ENCODE peak calls at places on chromosome 17, in seven cellular contexts. One of them, this sample, is unnamed.

GRCh38 chr17:77456271-77456950 is 315.6 kb downstream of the SEC14L1 start:
- DNase-seq in transverse colon: peak
- DNase-seq in HepG2: no peak
- DNase-seq in sigmoid colon: no peak
- DNase-seq in suprapubic skin: no peak
- DNase-seq in H1: no peak
- DNase-seq in GM12878: no peak
- DNase-seq in this sample: no peak

GRCh38 chr17:494601-495195 is 142.1 kb upstream of the RPH3AL start:
- DNase-seq in GM12878: no peak
- DNase-seq in sigmoid colon: no peak
- DNase-seq in HepG2: no peak
- DNase-seq in transverse colon: no peak
- DNase-seq in H1: no peak
- DNase-seq in suprapubic skin: no peak
- DNase-seq in this sample: no peak

GRCh38 chr17:45640141-45640850 is 143.8 kb upstream of the CRHR1 start:
- DNase-seq in transverse colon: peak
- DNase-seq in GM12878: peak
- DNase-seq in HepG2: peak
- DNase-seq in suprapubic skin: no peak
- DNase-seq in sigmoid colon: peak
- DNase-seq in H1: peak
- DNase-seq in this sample: peak

GRCh38 chr17:9676742-9677387 is 31.5 kb downstream of the USP43 start:
- DNase-seq in GM12878: peak
- DNase-seq in transverse colon: no peak
- DNase-seq in HepG2: peak
- DNase-seq in suprapubic skin: no peak
- DNase-seq in H1: no peak
- DNase-seq in sigmoid colon: no peak
- DNase-seq in this sample: no peak

GRCh38 chr17:80948961-80949450 is 42.6 kb upstream of the CHMP6 start:
- DNase-seq in HepG2: no peak
- DNase-seq in sigmoid colon: peak
- DNase-seq in GM12878: no peak
- DNase-seq in transverse colon: no peak
- DNase-seq in H1: no peak
- DNase-seq in suprapubic skin: no peak
- DNase-seq in this sample: no peak

GRCh38 chr17:80187090-80187489 is 17.3 kb downstream of the CARD14 start:
- DNase-seq in GM12878: no peak
- DNase-seq in H1: no peak
- DNase-seq in transverse colon: no peak
- DNase-seq in HepG2: no peak
- DNase-seq in suprapubic skin: no peak
- DNase-seq in sigmoid colon: no peak
- DNase-seq in this sample: no peak

GRCh38 chr17:79465011-79466006 is 145.5 kb downstream of the RBFOX3 start:
- DNase-seq in GM12878: no peak
- DNase-seq in suprapubic skin: no peak
- DNase-seq in HepG2: no peak
- DNase-seq in H1: no peak
- DNase-seq in sigmoid colon: no peak
- DNase-seq in transverse colon: no peak
- DNase-seq in this sample: no peak

GRCh38 chr17:9987779-9988585 is 82.9 kb upstream of the RCVRN start:
- DNase-seq in sigmoid colon: no peak
- DNase-seq in transverse colon: peak
- DNase-seq in GM12878: no peak
- DNase-seq in H1: no peak
- DNase-seq in suprapubic skin: no peak
- DNase-seq in HepG2: peak
- DNase-seq in this sample: no peak

GRCh38 chr17:74728702-74729075 is 8.4 kb upstream of the RAB37 start:
- DNase-seq in H1: no peak
- DNase-seq in transverse colon: no peak
- DNase-seq in HepG2: no peak
- DNase-seq in suprapubic skin: no peak
- DNase-seq in sigmoid colon: no peak
- DNase-seq in GM12878: no peak
- DNase-seq in this sample: no peak
- TF ChIP-seq EP300 in H1: no peak
- TF ChIP-seq EP300 in transverse colon: no peak
- TF ChIP-seq EP300 in HepG2: no peak
- TF ChIP-seq EP300 in suprapubic skin: no peak
- TF ChIP-seq EP300 in sigmoid colon: no peak
- TF ChIP-seq EP300 in GM12878: no peak
- TF ChIP-seq EP300 in this sample: no peak

GRCh38 chr17:17358060-17358751 is 55.0 kb downstream of the NT5M start:
- DNase-seq in HepG2: no peak
- DNase-seq in suprapubic skin: peak
- DNase-seq in GM12878: no peak
- DNase-seq in H1: no peak
- DNase-seq in transverse colon: no peak
- DNase-seq in sigmoid colon: no peak
- DNase-seq in this sample: no peak
- TF ChIP-seq POLR2AphosphoS5 in HepG2: no peak
- TF ChIP-seq POLR2AphosphoS5 in suprapubic skin: no peak
- TF ChIP-seq POLR2AphosphoS5 in GM12878: no peak
- TF ChIP-seq POLR2AphosphoS5 in H1: no peak
- TF ChIP-seq POLR2AphosphoS5 in transverse colon: no peak
- TF ChIP-seq POLR2AphosphoS5 in sigmoid colon: no peak
- TF ChIP-seq POLR2AphosphoS5 in this sample: no peak

GRCh38 chr17:68603027-68603426 is 1.9 kb upstream of the FAM20A start:
- DNase-seq in H1: no peak
- DNase-seq in suprapubic skin: no peak
- DNase-seq in sigmoid colon: no peak
- DNase-seq in GM12878: no peak
- DNase-seq in transverse colon: no peak
- DNase-seq in HepG2: no peak
- DNase-seq in this sample: no peak
- TF ChIP-seq EP300 in H1: no peak
- TF ChIP-seq EP300 in suprapubic skin: no peak
- TF ChIP-seq EP300 in sigmoid colon: peak
- TF ChIP-seq EP300 in GM12878: no peak
- TF ChIP-seq EP300 in transverse colon: no peak
- TF ChIP-seq EP300 in HepG2: no peak
- TF ChIP-seq EP300 in this sample: no peak

DNA sequence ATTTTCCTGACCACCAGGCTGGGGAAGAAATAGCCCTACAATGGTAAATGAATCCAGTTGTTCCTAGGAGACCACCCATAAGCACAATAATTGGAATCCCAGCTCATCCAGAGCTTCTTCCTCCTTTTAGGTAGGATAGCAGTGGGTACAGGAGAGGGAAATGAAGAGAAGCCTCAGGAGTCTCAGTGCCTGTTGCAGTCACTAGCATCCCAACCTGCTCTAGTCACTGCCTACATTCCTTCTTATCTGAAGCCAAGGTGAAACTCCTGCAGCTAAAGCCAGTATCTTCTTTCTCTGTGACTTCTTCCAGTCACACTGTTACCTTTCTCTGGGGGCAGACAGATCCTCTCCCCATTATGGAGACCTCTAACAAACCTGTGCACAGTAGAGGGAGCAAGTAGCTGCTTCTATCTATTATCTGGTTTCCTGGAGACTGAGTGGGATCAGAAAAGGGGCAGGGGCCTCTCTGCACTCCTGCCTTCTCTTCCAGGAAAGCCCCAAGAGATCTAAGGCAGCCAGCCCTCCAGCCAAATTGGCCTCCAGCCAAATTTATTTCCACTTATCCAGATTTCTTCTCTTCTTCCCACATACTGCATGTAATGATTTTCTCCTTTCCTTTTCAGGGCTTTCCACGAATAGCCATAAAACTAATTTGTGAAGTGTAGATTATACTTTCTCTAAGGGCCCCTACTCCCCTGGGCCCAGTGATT is 85.5 kb downstream of the SSH2 start:
- DNase-seq in suprapubic skin: no peak
- DNase-seq in HepG2: no peak
- DNase-seq in H1: no peak
- DNase-seq in transverse colon: no peak
- DNase-seq in sigmoid colon: no peak
- DNase-seq in GM12878: no peak
- DNase-seq in this sample: no peak
- TF ChIP-seq POLR2AphosphoS5 in suprapubic skin: no peak
- TF ChIP-seq POLR2AphosphoS5 in HepG2: no peak
- TF ChIP-seq POLR2AphosphoS5 in H1: no peak
- TF ChIP-seq POLR2AphosphoS5 in transverse colon: no peak
- TF ChIP-seq POLR2AphosphoS5 in sigmoid colon: no peak
- TF ChIP-seq POLR2AphosphoS5 in GM12878: no peak
- TF ChIP-seq POLR2AphosphoS5 in this sample: no peak

DNA sequence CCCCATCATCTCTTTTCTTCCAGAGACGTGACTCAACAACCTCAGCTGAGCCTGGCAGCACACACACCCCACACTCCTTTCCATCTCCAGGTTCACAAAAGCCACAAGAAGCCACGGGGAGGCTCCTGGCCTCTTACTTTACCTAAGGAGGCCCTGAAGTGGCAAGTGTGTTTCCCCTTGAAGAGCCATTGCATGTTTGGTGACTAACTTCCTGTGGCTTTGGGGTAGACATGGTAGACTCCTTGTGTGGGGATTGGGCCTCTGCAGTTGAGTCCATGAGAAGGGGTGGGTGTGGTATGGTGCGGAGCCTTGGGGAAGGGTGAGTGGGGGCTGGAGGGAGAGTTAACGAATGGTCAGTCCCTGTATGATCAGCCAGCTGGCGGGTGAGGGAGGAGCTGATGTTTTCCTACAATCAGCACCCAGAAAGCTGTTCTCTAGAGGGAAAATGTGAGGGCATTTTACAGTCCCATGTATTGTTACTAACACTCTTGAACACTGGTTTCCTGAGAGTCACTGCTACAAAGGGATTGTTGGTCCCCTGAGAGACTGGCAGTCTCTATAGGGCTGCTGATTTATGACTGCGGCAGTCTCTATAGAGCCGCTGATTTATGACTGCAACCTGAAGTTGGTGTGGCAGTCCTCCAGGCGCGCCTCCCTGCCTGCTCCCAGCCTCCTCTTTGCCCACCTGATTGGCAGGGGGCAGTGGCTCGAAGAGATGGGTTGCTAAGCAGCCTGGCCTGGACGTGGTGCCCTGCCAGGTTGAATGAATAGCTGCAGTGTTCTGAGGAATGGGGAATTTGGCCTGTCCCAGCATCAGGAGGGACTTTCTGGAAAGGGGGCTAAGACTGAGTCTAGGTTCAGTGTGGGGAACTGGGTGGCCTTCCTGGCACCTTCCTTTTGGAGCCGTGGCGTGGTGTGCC is 24.5 kb downstream of the SAP30BP start:
- DNase-seq in GM12878: no peak
- DNase-seq in sigmoid colon: peak
- DNase-seq in transverse colon: no peak
- DNase-seq in H1: no peak
- DNase-seq in suprapubic skin: peak
- DNase-seq in HepG2: no peak
- DNase-seq in this sample: no peak
- TF ChIP-seq EP300 in GM12878: no peak
- TF ChIP-seq EP300 in sigmoid colon: no peak
- TF ChIP-seq EP300 in transverse colon: no peak
- TF ChIP-seq EP300 in H1: no peak
- TF ChIP-seq EP300 in suprapubic skin: no peak
- TF ChIP-seq EP300 in HepG2: no peak
- TF ChIP-seq EP300 in this sample: no peak

DNA sequence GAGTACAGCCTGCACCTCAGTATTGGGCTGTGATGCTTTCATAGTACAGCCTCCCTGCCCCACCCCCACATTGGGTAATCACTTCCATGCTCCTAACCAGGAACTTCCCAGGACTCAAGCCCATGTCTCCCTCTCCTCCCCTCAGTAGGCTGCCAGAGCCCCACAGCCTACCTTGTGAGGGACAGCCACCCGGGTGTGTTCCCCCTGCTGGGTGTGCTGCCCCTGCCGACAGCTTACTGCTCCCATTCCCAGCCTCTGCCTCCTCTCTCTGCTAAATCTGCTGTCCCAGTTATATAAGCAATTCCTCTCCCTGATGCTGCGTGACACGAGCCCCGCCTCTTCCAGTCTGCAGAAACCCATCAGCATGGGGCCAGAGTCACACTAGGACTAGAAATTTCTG is at the start of gene RSKR:
- DNase-seq in GM12878: no peak
- DNase-seq in HepG2: no peak
- DNase-seq in suprapubic skin: no peak
- DNase-seq in H1: no peak
- DNase-seq in transverse colon: no peak
- DNase-seq in sigmoid colon: no peak
- DNase-seq in this sample: no peak
- TF ChIP-seq POLR2AphosphoS5 in GM12878: no peak
- TF ChIP-seq POLR2AphosphoS5 in HepG2: no peak
- TF ChIP-seq POLR2AphosphoS5 in suprapubic skin: no peak
- TF ChIP-seq POLR2AphosphoS5 in H1: no peak
- TF ChIP-seq POLR2AphosphoS5 in transverse colon: no peak
- TF ChIP-seq POLR2AphosphoS5 in sigmoid colon: no peak
- TF ChIP-seq POLR2AphosphoS5 in this sample: no peak

This sample was measured in stomach.